ENCODE peak calls at places on chromosomes 13 and 19, in eight cellular contexts. One of them, this sample, is unnamed.

GRCh38 chr13:113552079-113552478 is 32.5 kb upstream of the TFDP1 start:
- DNase-seq in left ventricle myocardium inferior: no peak
- DNase-seq in colonic mucosa: no peak
- DNase-seq in choroid plexus epithelial cell: no peak
- DNase-seq in breast epithelium: no peak
- DNase-seq in endothelial cell of umbilical vein: no peak
- DNase-seq in NB4: no peak
- DNase-seq in A549: no peak
- DNase-seq in this sample: no peak

GRCh38 chr13:101681834-101682233 is 229.4 kb downstream of the ITGBL1 start:
- DNase-seq in left ventricle myocardium inferior: no peak
- DNase-seq in colonic mucosa: no peak
- DNase-seq in choroid plexus epithelial cell: peak
- DNase-seq in breast epithelium: no peak
- DNase-seq in endothelial cell of umbilical vein: peak
- DNase-seq in NB4: no peak
- DNase-seq in A549: no peak
- DNase-seq in this sample: no peak

GRCh38 chr19:43464089-43464775 is 1.2 kb downstream of the LYPD3 start:
- DNase-seq in left ventricle myocardium inferior: peak
- DNase-seq in colonic mucosa: peak
- DNase-seq in choroid plexus epithelial cell: no peak
- DNase-seq in breast epithelium: peak
- DNase-seq in endothelial cell of umbilical vein: no peak
- DNase-seq in NB4: no peak
- DNase-seq in A549: no peak
- DNase-seq in this sample: no peak

GRCh38 chr19:20422216-20422615 is 143.4 kb downstream of the ZNF737 start:
- DNase-seq in left ventricle myocardium inferior: no peak
- DNase-seq in colonic mucosa: no peak
- DNase-seq in choroid plexus epithelial cell: no peak
- DNase-seq in breast epithelium: no peak
- DNase-seq in endothelial cell of umbilical vein: no peak
- DNase-seq in NB4: no peak
- DNase-seq in A549: no peak
- DNase-seq in this sample: no peak

GRCh38 chr13:44011036-44011435 is 131.3 kb downstream of the LACC1 start:
- DNase-seq in left ventricle myocardium inferior: no peak
- DNase-seq in colonic mucosa: no peak
- DNase-seq in choroid plexus epithelial cell: peak
- DNase-seq in breast epithelium: no peak
- DNase-seq in endothelial cell of umbilical vein: no peak
- DNase-seq in NB4: no peak
- DNase-seq in A549: no peak
- DNase-seq in this sample: no peak

GRCh38 chr13:93244918-93245280 is 18.3 kb downstream of the GPC6 start:
- DNase-seq in left ventricle myocardium inferior: no peak
- DNase-seq in colonic mucosa: no peak
- DNase-seq in choroid plexus epithelial cell: peak
- DNase-seq in breast epithelium: no peak
- DNase-seq in endothelial cell of umbilical vein: no peak
- DNase-seq in NB4: no peak
- DNase-seq in A549: no peak
- DNase-seq in this sample: no peak

GRCh38 chr13:51793570-51794273 is 10.2 kb downstream of the DHRS12 start:
- DNase-seq in left ventricle myocardium inferior: no peak
- DNase-seq in colonic mucosa: no peak
- DNase-seq in choroid plexus epithelial cell: peak
- DNase-seq in breast epithelium: no peak
- DNase-seq in endothelial cell of umbilical vein: peak
- DNase-seq in NB4: peak
- DNase-seq in A549: peak
- DNase-seq in this sample: no peak

GRCh38 chr19:33245948-33246728 is 20.5 kb upstream of the SLC7A10 start:
- DNase-seq in left ventricle myocardium inferior: peak
- DNase-seq in colonic mucosa: no peak
- DNase-seq in choroid plexus epithelial cell: peak
- DNase-seq in breast epithelium: no peak
- DNase-seq in endothelial cell of umbilical vein: no peak
- DNase-seq in NB4: peak
- DNase-seq in A549: no peak
- DNase-seq in this sample: no peak

GRCh38 chr19:3548594-3548993 is 8.8 kb downstream of the MFSD12 start:
- DNase-seq in left ventricle myocardium inferior: no peak
- DNase-seq in colonic mucosa: no peak
- DNase-seq in choroid plexus epithelial cell: no peak
- DNase-seq in breast epithelium: no peak
- DNase-seq in endothelial cell of umbilical vein: no peak
- DNase-seq in NB4: peak
- DNase-seq in A549: no peak
- DNase-seq in this sample: no peak

GRCh38 chr13:37481005-37481857 is 117.3 kb downstream of the POSTN start:
- DNase-seq in left ventricle myocardium inferior: no peak
- DNase-seq in colonic mucosa: no peak
- DNase-seq in choroid plexus epithelial cell: peak
- DNase-seq in breast epithelium: no peak
- DNase-seq in endothelial cell of umbilical vein: no peak
- DNase-seq in NB4: no peak
- DNase-seq in A549: no peak
- DNase-seq in this sample: no peak

GRCh38 chr13:110490009-110490770 is 71.3 kb downstream of the RAB20 start:
- DNase-seq in left ventricle myocardium inferior: no peak
- DNase-seq in colonic mucosa: no peak
- DNase-seq in choroid plexus epithelial cell: no peak
- DNase-seq in breast epithelium: no peak
- DNase-seq in endothelial cell of umbilical vein: no peak
- DNase-seq in NB4: no peak
- DNase-seq in A549: no peak
- DNase-seq in this sample: no peak

GRCh38 chr19:49809155-49809986 is 3.7 kb downstream of the FUZ start:
- DNase-seq in left ventricle myocardium inferior: peak
- DNase-seq in colonic mucosa: peak
- DNase-seq in choroid plexus epithelial cell: peak
- DNase-seq in breast epithelium: peak
- DNase-seq in endothelial cell of umbilical vein: peak
- DNase-seq in NB4: no peak
- DNase-seq in A549: peak
- DNase-seq in this sample: no peak

GRCh38 chr13:40375522-40376171 is 290.8 kb downstream of the FOXO1 start:
- DNase-seq in left ventricle myocardium inferior: no peak
- DNase-seq in colonic mucosa: no peak
- DNase-seq in choroid plexus epithelial cell: no peak
- DNase-seq in breast epithelium: no peak
- DNase-seq in endothelial cell of umbilical vein: no peak
- DNase-seq in NB4: no peak
- DNase-seq in A549: no peak
- DNase-seq in this sample: no peak

GRCh38 chr13:84352946-84353345 is 470.7 kb upstream of the SLITRK1 start:
- DNase-seq in left ventricle myocardium inferior: no peak
- DNase-seq in colonic mucosa: no peak
- DNase-seq in choroid plexus epithelial cell: peak
- DNase-seq in breast epithelium: no peak
- DNase-seq in endothelial cell of umbilical vein: no peak
- DNase-seq in NB4: no peak
- DNase-seq in A549: no peak
- DNase-seq in this sample: no peak

GRCh38 chr13:40662866-40663265 is 3.6 kb downstream of the FOXO1 start:
- DNase-seq in left ventricle myocardium inferior: no peak
- DNase-seq in colonic mucosa: no peak
- DNase-seq in choroid plexus epithelial cell: peak
- DNase-seq in breast epithelium: no peak
- DNase-seq in endothelial cell of umbilical vein: peak
- DNase-seq in NB4: no peak
- DNase-seq in A549: no peak
- DNase-seq in this sample: no peak

DNA sequence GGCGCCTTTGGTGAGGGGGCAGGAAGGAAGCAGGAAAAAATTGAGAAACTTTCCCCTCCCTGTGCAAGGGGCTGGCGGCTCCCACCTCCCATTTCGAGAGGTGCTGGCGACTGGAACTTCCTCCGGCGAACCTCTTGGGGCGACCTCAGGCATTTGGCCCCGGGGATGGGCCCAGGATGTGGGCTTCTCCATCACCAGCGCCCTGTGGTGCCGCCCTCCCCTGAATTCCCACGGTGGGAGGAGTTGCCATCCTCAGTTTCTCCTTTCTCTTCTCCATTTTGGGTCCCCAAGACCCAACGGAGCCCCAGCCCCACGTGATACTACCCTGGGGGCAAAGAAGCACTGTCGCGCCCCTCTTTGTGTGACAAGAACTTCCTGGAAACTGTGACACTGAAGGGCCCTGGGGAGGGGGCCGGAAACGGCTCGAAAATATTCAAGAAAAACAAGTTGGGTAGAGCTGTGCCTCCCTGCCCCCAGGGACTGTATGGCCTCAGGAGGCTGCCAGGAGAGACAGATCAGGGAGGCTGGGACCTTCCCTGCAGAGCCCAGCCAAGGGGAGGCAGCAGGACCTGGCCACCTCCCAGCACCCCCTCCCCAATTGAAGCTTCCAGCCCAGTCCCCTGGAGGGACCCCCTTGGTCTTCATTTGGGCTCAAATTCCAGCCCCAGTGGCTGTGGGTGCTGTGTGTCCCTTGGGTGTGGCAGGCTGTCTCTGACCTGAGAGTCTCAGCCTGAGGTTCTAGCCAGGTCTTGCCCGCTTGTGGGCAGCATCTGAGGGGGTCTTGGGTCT is 16.2 kb upstream of the AP1M2 start:
- DNase-seq in left ventricle myocardium inferior: peak
- DNase-seq in colonic mucosa: peak
- DNase-seq in choroid plexus epithelial cell: peak
- DNase-seq in breast epithelium: peak
- DNase-seq in endothelial cell of umbilical vein: peak
- DNase-seq in NB4: peak
- DNase-seq in A549: no peak
- DNase-seq in this sample: no peak
- TF ChIP-seq CTCF in left ventricle myocardium inferior: peak
- TF ChIP-seq CTCF in colonic mucosa: no peak
- TF ChIP-seq CTCF in choroid plexus epithelial cell: no peak
- TF ChIP-seq CTCF in breast epithelium: no peak
- TF ChIP-seq CTCF in endothelial cell of umbilical vein: no peak
- TF ChIP-seq CTCF in NB4: peak
- TF ChIP-seq CTCF in A549: no peak
- TF ChIP-seq CTCF in this sample: no peak

GRCh38 chr19:38989066-38989605 is 13.6 kb upstream of the FBXO17 start:
- DNase-seq in left ventricle myocardium inferior: no peak
- DNase-seq in colonic mucosa: no peak
- DNase-seq in choroid plexus epithelial cell: peak
- DNase-seq in breast epithelium: peak
- DNase-seq in endothelial cell of umbilical vein: no peak
- DNase-seq in NB4: no peak
- DNase-seq in A549: peak
- DNase-seq in this sample: no peak
- H3K4me3 ChIP-seq in left ventricle myocardium inferior: no peak
- H3K4me3 ChIP-seq in colonic mucosa: no peak
- H3K4me3 ChIP-seq in choroid plexus epithelial cell: no peak
- H3K4me3 ChIP-seq in breast epithelium: no peak
- H3K4me3 ChIP-seq in endothelial cell of umbilical vein: no peak
- H3K4me3 ChIP-seq in NB4: no peak
- H3K4me3 ChIP-seq in A549: no peak
- H3K4me3 ChIP-seq in this sample: no peak

GRCh38 chr13:20774746-20775145 is 985 bp upstream of the EEF1AKMT1 start:
- DNase-seq in left ventricle myocardium inferior: no peak
- DNase-seq in colonic mucosa: no peak
- DNase-seq in choroid plexus epithelial cell: no peak
- DNase-seq in breast epithelium: no peak
- DNase-seq in endothelial cell of umbilical vein: no peak
- DNase-seq in NB4: no peak
- DNase-seq in A549: no peak
- DNase-seq in this sample: no peak

GRCh38 chr13:20775961-20776360 is 2.2 kb upstream of the EEF1AKMT1 start:
- DNase-seq in left ventricle myocardium inferior: no peak
- DNase-seq in colonic mucosa: no peak
- DNase-seq in choroid plexus epithelial cell: no peak
- DNase-seq in breast epithelium: no peak
- DNase-seq in endothelial cell of umbilical vein: no peak
- DNase-seq in NB4: no peak
- DNase-seq in A549: no peak
- DNase-seq in this sample: no peak

GRCh38 chr13:20773194-20774080 is at the start of gene EEF1AKMT1:
- DNase-seq in left ventricle myocardium inferior: peak
- DNase-seq in colonic mucosa: peak
- DNase-seq in choroid plexus epithelial cell: peak
- DNase-seq in breast epithelium: peak
- DNase-seq in endothelial cell of umbilical vein: peak
- DNase-seq in NB4: peak
- DNase-seq in A549: peak
- DNase-seq in this sample: peak

GRCh38 chr13:20779405-20779804 is 5.6 kb upstream of the EEF1AKMT1 start:
- DNase-seq in left ventricle myocardium inferior: no peak
- DNase-seq in colonic mucosa: no peak
- DNase-seq in choroid plexus epithelial cell: no peak
- DNase-seq in breast epithelium: no peak
- DNase-seq in endothelial cell of umbilical vein: no peak
- DNase-seq in NB4: no peak
- DNase-seq in A549: no peak
- DNase-seq in this sample: no peak

GRCh38 chr13:20776751-20777150 is 3.0 kb upstream of the EEF1AKMT1 start:
- DNase-seq in left ventricle myocardium inferior: no peak
- DNase-seq in colonic mucosa: no peak
- DNase-seq in choroid plexus epithelial cell: no peak
- DNase-seq in breast epithelium: no peak
- DNase-seq in endothelial cell of umbilical vein: no peak
- DNase-seq in NB4: peak
- DNase-seq in A549: no peak
- DNase-seq in this sample: no peak
- TF ChIP-seq CTCF in left ventricle myocardium inferior: no peak
- TF ChIP-seq CTCF in colonic mucosa: no peak
- TF ChIP-seq CTCF in choroid plexus epithelial cell: no peak
- TF ChIP-seq CTCF in breast epithelium: no peak
- TF ChIP-seq CTCF in endothelial cell of umbilical vein: no peak
- TF ChIP-seq CTCF in NB4: no peak
- TF ChIP-seq CTCF in A549: no peak
- TF ChIP-seq CTCF in this sample: no peak

DNA sequence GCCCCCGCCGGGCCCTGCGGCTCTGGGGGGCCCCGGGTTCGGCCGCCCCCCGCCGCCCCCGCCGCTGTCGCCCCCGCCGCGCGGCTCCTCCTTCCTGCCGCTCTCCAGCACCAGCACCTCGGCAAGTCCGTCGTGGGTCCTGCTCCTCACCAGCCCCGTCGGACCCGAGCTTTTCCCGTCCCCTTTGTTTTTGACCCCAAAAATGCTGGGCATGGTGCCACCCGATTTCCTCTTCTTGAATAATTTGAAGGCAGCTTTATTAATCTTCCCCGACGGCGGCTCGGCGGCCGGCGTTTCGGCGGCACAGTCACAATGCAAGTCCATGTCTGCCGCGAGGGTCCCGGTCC is 945 bp downstream of the AMER2 start:
- DNase-seq in left ventricle myocardium inferior: no peak
- DNase-seq in colonic mucosa: no peak
- DNase-seq in choroid plexus epithelial cell: no peak
- DNase-seq in breast epithelium: no peak
- DNase-seq in endothelial cell of umbilical vein: peak
- DNase-seq in NB4: no peak
- DNase-seq in A549: no peak
- DNase-seq in this sample: no peak
- H3K4me3 ChIP-seq in left ventricle myocardium inferior: peak
- H3K4me3 ChIP-seq in colonic mucosa: no peak
- H3K4me3 ChIP-seq in choroid plexus epithelial cell: peak
- H3K4me3 ChIP-seq in breast epithelium: peak
- H3K4me3 ChIP-seq in endothelial cell of umbilical vein: peak
- H3K4me3 ChIP-seq in NB4: no peak
- H3K4me3 ChIP-seq in A549: peak
- H3K4me3 ChIP-seq in this sample: peak